ENCODE peak calls at places on chromosomes 11 and 22, in four cellular contexts. C, E, Y and A are unnamed samples.

GRCh38 chr11:122812612-122813011 is 25.7 kb upstream of the CRTAM start:
- DNase-seq in C (no peak), E (no peak), Y (no peak), A (no peak)

GRCh38 chr11:125168875-125169537 is 4.5 kb downstream of the PKNOX2 start:
- DNase-seq in C (no peak), E (no peak), Y (no peak), A (no peak)

GRCh38 chr11:120125005-120125404 is 12.9 kb downstream of the TRIM29 start:
- DNase-seq in C (no peak), E (no peak), Y (no peak), A (no peak)

GRCh38 chr22:36595968-36596367 is 67.0 kb upstream of the EIF3D start:
- DNase-seq in C (no peak), E (no peak), Y (no peak), A (no peak)

GRCh38 chr11:9069256-9069655 is 22.1 kb downstream of the SCUBE2 start:
- DNase-seq in C (no peak), E (no peak), Y (no peak), A (no peak)

GRCh38 chr11:3178349-3178748 is 13.2 kb upstream of the OSBPL5 start:
- DNase-seq in C (no peak), E (no peak), Y (no peak), A (no peak)

GRCh38 chr22:26514419-26515161 is 2.3 kb upstream of the TFIP11 start:
- DNase-seq in C (no peak), E (no peak), Y (no peak), A (no peak)

GRCh38 chr22:42760806-42761565 is 40.3 kb upstream of the A4GALT start:
- DNase-seq in C (no peak), E (no peak), Y (no peak), A (peak)

GRCh38 chr11:92556435-92556834 is 331.8 kb downstream of the FAT3 start:
- DNase-seq in C (no peak), E (peak), Y (peak), A (peak)

GRCh38 chr22:36180038-36180880 is 19.7 kb upstream of the APOL3 start:
- DNase-seq in C (peak), E (peak), Y (peak), A (peak)

GRCh38 chr11:121372671-121373429 is 79.3 kb upstream of the SORL1 start:
- DNase-seq in C (no peak), E (peak), Y (no peak), A (peak)

GRCh38 chr22:41341990-41342389 is 39.8 kb upstream of the TEF start:
- DNase-seq in C (no peak), E (peak), Y (no peak), A (peak)

GRCh38 chr11:67023957-67024353 is 1.0 kb downstream of the SYT12 start:
- DNase-seq in C (no peak), E (no peak), Y (no peak), A (no peak)

GRCh38 chr11:68012843-68013610 is 2.9 kb downstream of the ALDH3B1 start:
- DNase-seq in C (no peak), E (no peak), Y (peak), A (no peak)

GRCh38 chr11:35138058-35138457 is 913 bp upstream of the CD44 start:
- DNase-seq in C (no peak), E (no peak), Y (no peak), A (no peak)

GRCh38 chr11:66070604-66071325 is 693 bp downstream of the PACS1 start:
- DNase-seq in C (no peak), E (no peak), Y (no peak), A (no peak)

GRCh38 chr11:31816467-31817053 is 5.4 kb upstream of the PAX6 start:
- DNase-seq in C (no peak), E (no peak), Y (no peak), A (no peak)

GRCh38 chr11:101327908-101328307 is 198.3 kb upstream of the PGR start:
- DNase-seq in C (peak), E (no peak), Y (no peak), A (no peak)

GRCh38 chr11:119340335-119341221 is at the start of gene C1QTNF5:
- DNase-seq in C (no peak), E (no peak), Y (peak), A (no peak)

GRCh38 chr22:31707519-31707918 is 42.4 kb downstream of the PRR14L start:
- DNase-seq in C (no peak), E (no peak), Y (no peak), A (no peak)

GRCh38 chr11:112634551-112634950 is 326.7 kb upstream of the NCAM1 start:
- DNase-seq in C (no peak), E (no peak), Y (no peak), A (no peak)

GRCh38 chr11:124569697-124570096 is at the start of gene OR8A1:
- DNase-seq in C (no peak), E (no peak), Y (no peak), A (no peak)

GRCh38 chr22:24516301-24516737 is 21.2 kb downstream of the UPB1 start:
- DNase-seq in C (peak), E (no peak), Y (peak), A (peak)

DNA sequence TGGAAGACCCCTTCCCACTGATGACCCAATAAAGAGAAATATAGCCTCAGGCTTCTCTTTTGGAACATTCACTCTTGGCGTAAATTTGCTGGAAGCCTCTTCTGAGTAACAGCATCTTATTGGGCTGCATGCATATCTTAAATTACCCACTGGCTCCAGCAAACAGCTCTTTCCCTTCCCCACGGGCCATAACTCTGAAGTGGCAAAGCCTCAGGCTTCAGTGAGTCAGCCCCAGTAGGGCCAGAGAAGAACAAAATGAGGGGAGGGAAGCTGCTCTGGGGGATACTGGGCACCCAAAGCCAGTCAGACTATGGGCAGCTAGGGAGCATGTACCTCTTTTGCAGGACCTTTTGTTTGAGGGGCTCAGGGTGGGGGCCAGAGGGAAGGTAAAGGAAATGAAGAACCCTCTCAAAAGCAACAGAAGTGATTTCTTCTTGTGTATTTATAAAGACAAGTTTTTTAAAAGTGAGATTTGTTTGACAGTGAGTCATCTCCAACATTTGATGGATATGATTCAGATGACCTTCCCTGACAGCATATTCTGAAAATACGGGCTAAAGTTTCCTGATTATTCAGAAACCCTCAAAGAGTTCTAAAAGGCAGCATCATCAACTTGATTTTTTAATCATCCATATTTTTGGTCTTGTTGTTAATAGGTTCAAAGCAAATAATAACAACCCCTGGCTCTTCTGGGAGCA is 203.4 kb downstream of the KIF18A start:
- DNase-seq in C (no peak), E (no peak), Y (no peak), A (no peak)
- H3K4me3 ChIP-seq in C (no peak), E (no peak), Y (no peak), A (no peak)

GRCh38 chr11:22920939-22921565 is 60.8 kb upstream of the CCDC179 start:
- DNase-seq in C (no peak), E (peak), Y (peak), A (peak)
- TF ChIP-seq CTCF in C (peak), E (peak), Y (peak), A (peak)

GRCh38 chr22:46580940-46581579 is 39.1 kb upstream of the GRAMD4 start:
- DNase-seq in C (no peak), E (no peak), Y (no peak), A (no peak)
- H3K4me3 ChIP-seq in C (no peak), E (no peak), Y (no peak), A (no peak)

GRCh38 chr11:70378506-70379134 is 19.7 kb upstream of the CTTN start:
- DNase-seq in C (no peak), E (no peak), Y (no peak), A (peak)
- TF ChIP-seq CTCF in C (no peak), E (peak), Y (peak), A (peak)

DNA sequence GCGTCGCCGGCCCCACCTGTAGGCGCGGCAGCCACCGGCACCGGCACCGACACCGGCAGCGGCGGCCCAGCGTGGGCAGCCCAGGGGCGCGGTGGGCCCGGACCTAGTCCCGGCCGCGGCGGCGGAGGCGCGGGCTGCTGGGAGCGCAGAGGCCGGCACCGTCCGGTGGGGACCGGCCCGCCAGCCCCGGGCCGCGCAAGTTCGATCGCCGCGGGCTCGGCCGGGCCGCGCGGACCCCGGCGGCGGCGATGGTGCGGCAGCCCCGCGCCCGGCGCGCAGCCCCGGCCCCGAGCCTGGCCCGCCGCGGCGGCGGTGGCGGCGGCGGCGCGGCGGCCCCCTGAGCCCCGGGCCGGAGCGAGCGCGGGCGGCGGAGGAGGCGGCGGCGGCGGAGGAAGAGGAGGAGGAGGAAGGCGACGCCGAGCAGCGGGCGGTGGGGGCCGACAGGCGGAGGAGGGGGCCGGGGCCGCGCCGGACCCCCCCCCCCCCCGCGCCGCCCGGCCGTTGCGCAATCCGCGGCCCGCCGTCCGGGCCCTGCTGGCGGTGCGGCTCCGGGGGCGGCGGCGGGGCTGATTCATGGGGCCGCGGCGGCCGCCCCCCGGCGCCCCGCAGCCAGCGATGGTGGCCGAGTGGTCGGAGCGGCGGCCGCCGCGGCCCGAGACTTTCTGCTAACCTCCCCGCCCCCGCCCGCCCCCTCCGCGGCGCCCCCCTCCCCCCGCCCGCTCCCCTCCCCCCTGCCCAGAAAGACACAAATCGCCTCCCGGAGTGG is 1251.9 kb downstream of the BRD1 start:
- DNase-seq in C (no peak), E (no peak), Y (no peak), A (no peak)
- H3K4me3 ChIP-seq in C (no peak), E (no peak), Y (no peak), A (no peak)